ENCODE peak calls at places on chromosomes 7 and 10, in eight cellular contexts. C, X, D, I, S, T, V and N are unnamed samples. For H3K9me3, the result is how much of the 10 kb centered on the place peaks cover.

GRCh38 chr7:127588697-127589482 is 679 bp downstream of the ARF5 start:
- DNase-seq in C (no peak), X (peak), D (peak), I (peak), S (peak), T (peak), V (peak), N (no peak)

GRCh38 chr7:47039899-47040298 is 542.0 kb downstream of the TNS3 start:
- DNase-seq in C (no peak), X (no peak), D (peak), I (no peak), S (no peak), T (no peak), V (no peak), N (peak)

GRCh38 chr7:114444196-114444595 is 29.6 kb downstream of the FOXP2 start:
- DNase-seq in C (no peak), X (no peak), D (no peak), I (no peak), S (no peak), T (no peak), V (no peak), N (no peak)

GRCh38 chr7:110786576-110786975 is 304.4 kb upstream of the LRRN3 start:
- DNase-seq in C (no peak), X (no peak), D (no peak), I (no peak), S (no peak), T (no peak), V (no peak), N (no peak)

GRCh38 chr7:140416560-140416959 is 12.7 kb downstream of the RAB19 start:
- DNase-seq in C (no peak), X (peak), D (no peak), I (no peak), S (no peak), T (no peak), V (no peak), N (no peak)

GRCh38 chr7:137747359-137748031 is 99.3 kb downstream of the DGKI start:
- DNase-seq in C (no peak), X (no peak), D (no peak), I (no peak), S (no peak), T (no peak), V (no peak), N (no peak)

GRCh38 chr7:47609803-47610452 is 28.0 kb upstream of the TNS3 start:
- DNase-seq in C (no peak), X (no peak), D (no peak), I (no peak), S (no peak), T (no peak), V (no peak), N (no peak)

GRCh38 chr10:110138197-110138812 is 69.1 kb upstream of the MXI1 start:
- DNase-seq in C (no peak), X (no peak), D (no peak), I (no peak), S (peak), T (no peak), V (peak), N (no peak)

GRCh38 chr7:152462995-152463713 is 27.4 kb upstream of the KMT2C start:
- DNase-seq in C (no peak), X (no peak), D (no peak), I (no peak), S (no peak), T (no peak), V (no peak), N (no peak)

GRCh38 chr7:15476101-15476918 is 85.5 kb downstream of the AGMO start:
- DNase-seq in C (no peak), X (no peak), D (no peak), I (no peak), S (no peak), T (no peak), V (no peak), N (no peak)

GRCh38 chr7:30559566-30559965 is 35.1 kb upstream of the GARS1 start:
- DNase-seq in C (no peak), X (no peak), D (no peak), I (no peak), S (no peak), T (no peak), V (no peak), N (no peak)

GRCh38 chr10:104824378-104825006 is 183.4 kb downstream of the SORCS3 start:
- DNase-seq in C (no peak), X (no peak), D (peak), I (peak), S (no peak), T (peak), V (peak), N (no peak)

GRCh38 chr7:74505426-74506328 is 52.0 kb downstream of the GTF2IRD1 start:
- DNase-seq in C (no peak), X (no peak), D (no peak), I (no peak), S (peak), T (no peak), V (no peak), N (no peak)

GRCh38 chr7:33243319-33243881 is 114.0 kb downstream of the BBS9 start:
- DNase-seq in C (no peak), X (no peak), D (no peak), I (no peak), S (peak), T (no peak), V (peak), N (no peak)

GRCh38 chr7:2567663-2568238 is 9.0 kb downstream of the IQCE start:
- DNase-seq in C (no peak), X (no peak), D (no peak), I (no peak), S (peak), T (no peak), V (no peak), N (no peak)

GRCh38 chr10:98213740-98214139 is 54.3 kb downstream of the LOXL4 start:
- DNase-seq in C (no peak), X (no peak), D (no peak), I (no peak), S (no peak), T (no peak), V (no peak), N (no peak)

GRCh38 chr7:29319719-29320521 is 125.3 kb downstream of the CHN2 start:
- DNase-seq in C (peak), X (no peak), D (no peak), I (peak), S (peak), T (no peak), V (no peak), N (no peak)

GRCh38 chr10:122282909-122283308 is 11.8 kb downstream of the BTBD16 start:
- DNase-seq in C (no peak), X (no peak), D (no peak), I (no peak), S (no peak), T (peak), V (no peak), N (no peak)

GRCh38 chr10:58743466-58744115 is 230.9 kb downstream of the BICC1 start:
- DNase-seq in C (no peak), X (no peak), D (no peak), I (no peak), S (peak), T (no peak), V (no peak), N (no peak)

GRCh38 chr10:118977022-118977599 is 52.4 kb upstream of the NANOS1 start:
- DNase-seq in C (no peak), X (no peak), D (no peak), I (no peak), S (no peak), T (no peak), V (no peak), N (no peak)

GRCh38 chr7:80827238-80827633 is 91.6 kb downstream of the SEMA3C start:
- DNase-seq in C (no peak), X (no peak), D (peak), I (no peak), S (no peak), T (no peak), V (no peak), N (no peak)

GRCh38 chr10:22252286-22252800 is 34.5 kb upstream of the EBLN1 start:
- DNase-seq in C (no peak), X (peak), D (peak), I (peak), S (peak), T (peak), V (no peak), N (no peak)

GRCh38 chr7:155907450-155908177 is 95.4 kb upstream of the SHH start:
- DNase-seq in C (no peak), X (no peak), D (no peak), I (no peak), S (no peak), T (no peak), V (no peak), N (no peak)

DNA sequence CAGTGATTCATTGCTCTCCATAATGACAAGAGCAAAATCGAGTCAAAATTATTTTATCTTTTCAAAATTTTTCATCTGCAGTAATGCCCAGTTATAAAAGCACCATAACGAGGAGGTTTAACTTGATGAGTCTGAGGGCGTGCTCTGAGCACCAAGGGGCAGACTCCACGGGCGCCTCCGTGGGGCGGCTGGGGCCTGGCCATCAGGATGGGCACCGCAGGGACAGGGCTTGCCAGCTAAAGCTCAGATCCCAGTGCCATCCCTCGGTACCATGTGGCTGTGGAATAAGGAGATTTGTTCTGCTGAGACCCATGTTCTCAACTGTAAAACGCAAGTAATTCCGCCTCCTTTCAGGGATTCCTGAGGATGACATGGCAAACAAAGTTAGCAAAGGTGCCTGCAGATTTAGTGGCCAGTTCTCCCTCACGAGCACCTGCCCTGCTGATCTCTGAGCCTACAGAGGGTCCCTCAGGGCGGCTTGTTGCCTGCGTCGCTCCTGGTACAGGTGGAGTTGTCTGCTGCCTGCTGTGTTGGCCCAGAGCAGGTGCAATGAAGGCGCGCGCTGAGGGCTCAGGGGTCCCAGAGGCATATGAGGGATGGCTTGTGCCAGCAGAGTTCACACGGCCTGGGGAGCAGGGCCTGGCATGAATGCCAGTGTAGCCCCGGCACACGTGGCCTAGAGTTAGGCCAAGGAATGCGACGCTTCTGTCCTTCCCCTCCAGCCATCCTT is 584.4 kb downstream of the TCERG1L start:
- DNase-seq in C (no peak), X (no peak), D (no peak), I (no peak), S (no peak), T (no peak), V (no peak), N (no peak)
- H3K9me3 ChIP-seq in C (under half), X (under half), D (under half), I (under half), S (under half), T (under half), V (under half), N (under half)

GRCh38 chr7:5429857-5430611 is 6.4 kb upstream of the TNRC18 start:
- DNase-seq in C (no peak), X (peak), D (peak), I (peak), S (no peak), T (peak), V (no peak), N (no peak)
- TF ChIP-seq POLR2AphosphoS5 in C (no peak), X (peak), D (peak), I (no peak), S (no peak), T (no peak), V (peak), N (no peak)

GRCh38 chr7:57207836-57208235 is 75.6 kb upstream of the ZNF479 start:
- DNase-seq in C (no peak), X (no peak), D (no peak), I (no peak), S (no peak), T (no peak), V (no peak), N (no peak)

GRCh38 chr7:57204411-57204811 is 72.2 kb upstream of the ZNF479 start:
- DNase-seq in C (no peak), X (no peak), D (no peak), I (no peak), S (no peak), T (peak), V (no peak), N (no peak)

GRCh38 chr7:57202274-57202673 is 70.0 kb upstream of the ZNF479 start:
- DNase-seq in C (no peak), X (no peak), D (no peak), I (no peak), S (no peak), T (no peak), V (no peak), N (no peak)

GRCh38 chr7:57203161-57203791 is 71.0 kb upstream of the ZNF479 start:
- DNase-seq in C (no peak), X (no peak), D (no peak), I (no peak), S (peak), T (peak), V (no peak), N (no peak)

DNA sequence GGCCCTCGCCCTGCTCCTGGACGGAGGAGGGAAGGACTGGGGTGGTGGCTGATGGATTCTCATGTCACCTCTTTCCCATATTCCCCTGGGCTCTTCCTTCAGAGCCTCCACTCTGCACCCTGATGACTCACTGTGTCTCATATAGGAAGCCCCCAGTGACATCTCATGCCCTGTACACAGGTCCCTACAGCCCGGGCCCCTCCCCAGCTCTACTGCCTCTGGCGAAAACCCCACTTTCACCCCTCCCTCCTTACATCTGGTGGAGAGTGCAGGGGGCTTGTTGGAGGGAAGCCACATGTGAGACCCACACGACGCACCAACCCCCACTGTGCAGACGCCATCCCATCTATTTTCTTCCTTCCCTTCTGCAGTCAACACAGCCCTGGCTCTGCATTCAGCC is 72.8 kb upstream of the ZNF479 start:
- DNase-seq in C (no peak), X (no peak), D (no peak), I (no peak), S (no peak), T (peak), V (no peak), N (no peak)
- H3K9me3 ChIP-seq in C (under half), X (under half), D (under half), I (under half), S (under half), T (under half), V (under half), N (under half)

GRCh38 chr10:132447446-132448247 is 50.6 kb downstream of the PWWP2B start:
- DNase-seq in C (no peak), X (peak), D (peak), I (peak), S (no peak), T (peak), V (no peak), N (no peak)
- TF ChIP-seq POLR2AphosphoS5 in C (no peak), X (peak), D (peak), I (no peak), S (no peak), T (peak), V (no peak), N (no peak)

DNA sequence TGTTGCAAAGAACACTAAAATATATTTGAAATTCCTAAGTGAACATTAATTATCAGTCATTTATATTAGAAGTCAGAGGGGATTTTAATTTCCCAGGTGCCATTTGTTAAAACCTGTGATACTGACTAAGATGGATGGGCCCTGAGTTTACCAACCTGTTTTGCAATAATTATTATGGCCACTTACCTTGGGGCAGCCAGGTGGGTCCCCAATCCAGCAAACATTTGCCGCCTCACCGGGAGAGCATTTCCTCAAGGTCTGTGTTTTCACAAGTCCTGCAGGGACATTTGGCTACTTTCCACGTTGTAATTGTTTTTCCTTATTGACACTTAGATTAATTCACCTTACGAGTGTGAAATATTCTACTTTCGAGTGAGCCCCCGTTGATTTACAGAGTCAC is 251.2 kb upstream of the PPP2R2D start:
- DNase-seq in C (no peak), X (no peak), D (no peak), I (no peak), S (no peak), T (no peak), V (no peak), N (no peak)
- H3K9me3 ChIP-seq in C (under half), X (under half), D (under half), I (under half), S (under half), T (under half), V (under half), N (under half)